ENCODE peak calls at places on chromosome 10, in four cellular contexts. One of them, this sample, is unnamed.

GRCh38 chr10:36671607-36672006 is 453.8 kb upstream of the ANKRD30A start:
- DNase-seq in neuronal stem cell: no peak
- DNase-seq in H9: no peak
- DNase-seq in IMR-90: peak
- DNase-seq in this sample: no peak

GRCh38 chr10:615583-616152 is 73.8 kb downstream of the DIP2C start:
- DNase-seq in IMR-90: peak
- DNase-seq in H9: no peak
- DNase-seq in neuronal stem cell: no peak
- DNase-seq in this sample: peak

GRCh38 chr10:5043716-5044115 is 40.1 kb upstream of the AKR1C2 start:
- DNase-seq in H9: no peak
- DNase-seq in neuronal stem cell: no peak
- DNase-seq in IMR-90: no peak
- DNase-seq in this sample: no peak

GRCh38 chr10:92010026-92010713 is 86.6 kb downstream of the BTAF1 start:
- DNase-seq in neuronal stem cell: no peak
- DNase-seq in IMR-90: no peak
- DNase-seq in H9: no peak
- DNase-seq in this sample: no peak

GRCh38 chr10:36574212-36574611 is 551.2 kb upstream of the ANKRD30A start:
- DNase-seq in IMR-90: peak
- DNase-seq in H9: no peak
- DNase-seq in neuronal stem cell: no peak
- DNase-seq in this sample: no peak

GRCh38 chr10:86368046-86368445 is 1.5 kb upstream of the GRID1 start:
- DNase-seq in IMR-90: no peak
- DNase-seq in neuronal stem cell: no peak
- DNase-seq in H9: peak
- DNase-seq in this sample: no peak

GRCh38 chr10:114131094-114131493 is 42.9 kb downstream of the CCDC186 start:
- DNase-seq in IMR-90: no peak
- DNase-seq in H9: no peak
- DNase-seq in neuronal stem cell: no peak
- DNase-seq in this sample: no peak

GRCh38 chr10:120600871-120601644 is 144.0 kb downstream of the PLPP4 start:
- DNase-seq in IMR-90: no peak
- DNase-seq in neuronal stem cell: peak
- DNase-seq in H9: peak
- DNase-seq in this sample: no peak

GRCh38 chr10:4213441-4213840 is 428.4 kb upstream of the KLF6 start:
- DNase-seq in neuronal stem cell: no peak
- DNase-seq in IMR-90: peak
- DNase-seq in H9: no peak
- DNase-seq in this sample: no peak

GRCh38 chr10:9305018-9305655 is 1250.6 kb downstream of the GATA3 start:
- DNase-seq in neuronal stem cell: peak
- DNase-seq in H9: no peak
- DNase-seq in IMR-90: peak
- DNase-seq in this sample: no peak

GRCh38 chr10:14282271-14282670 is 48.5 kb downstream of the FRMD4A start:
- DNase-seq in H9: no peak
- DNase-seq in IMR-90: peak
- DNase-seq in neuronal stem cell: no peak
- DNase-seq in this sample: no peak

GRCh38 chr10:90148121-90148855 is 446.9 kb downstream of the KIF20B start:
- DNase-seq in neuronal stem cell: peak
- DNase-seq in H9: no peak
- DNase-seq in IMR-90: peak
- DNase-seq in this sample: no peak

GRCh38 chr10:95404460-95404858 is 113.7 kb upstream of the PDLIM1 start:
- DNase-seq in IMR-90: no peak
- DNase-seq in H9: no peak
- DNase-seq in neuronal stem cell: peak
- DNase-seq in this sample: no peak

GRCh38 chr10:124254519-124254918 is 161.1 kb upstream of the CHST15 start:
- DNase-seq in IMR-90: no peak
- DNase-seq in neuronal stem cell: no peak
- DNase-seq in H9: no peak
- DNase-seq in this sample: peak

GRCh38 chr10:119233821-119234220 is 26.4 kb downstream of the GRK5 start:
- DNase-seq in IMR-90: peak
- DNase-seq in neuronal stem cell: no peak
- DNase-seq in H9: no peak
- DNase-seq in this sample: no peak

GRCh38 chr10:4006848-4007247 is 221.8 kb upstream of the KLF6 start:
- DNase-seq in H9: no peak
- DNase-seq in IMR-90: peak
- DNase-seq in neuronal stem cell: no peak
- DNase-seq in this sample: peak

GRCh38 chr10:19256331-19256730 is 207.7 kb downstream of the MALRD1 start:
- DNase-seq in IMR-90: no peak
- DNase-seq in H9: no peak
- DNase-seq in neuronal stem cell: no peak
- DNase-seq in this sample: no peak

GRCh38 chr10:26556756-26557640 is 118.9 kb downstream of the APBB1IP start:
- DNase-seq in IMR-90: peak
- DNase-seq in H9: peak
- DNase-seq in neuronal stem cell: peak
- DNase-seq in this sample: peak

GRCh38 chr10:114256822-114257221 is 17.8 kb downstream of the VWA2 start:
- DNase-seq in H9: no peak
- DNase-seq in IMR-90: no peak
- DNase-seq in neuronal stem cell: no peak
- DNase-seq in this sample: no peak

GRCh38 chr10:27223964-27224363 is 16.6 kb downstream of the ACBD5 start:
- DNase-seq in H9: peak
- DNase-seq in neuronal stem cell: no peak
- DNase-seq in IMR-90: peak
- DNase-seq in this sample: peak

GRCh38 chr10:77165445-77166316 is 471.9 kb downstream of the KCNMA1 start:
- DNase-seq in IMR-90: peak
- DNase-seq in H9: peak
- DNase-seq in neuronal stem cell: peak
- DNase-seq in this sample: peak

GRCh38 chr10:68046642-68047041 is 28.4 kb downstream of the HERC4 start:
- DNase-seq in H9: no peak
- DNase-seq in neuronal stem cell: no peak
- DNase-seq in IMR-90: no peak
- DNase-seq in this sample: no peak

GRCh38 chr10:70777063-70777875 is 7.9 kb downstream of the TBATA start:
- DNase-seq in H9: peak
- DNase-seq in IMR-90: no peak
- DNase-seq in neuronal stem cell: no peak
- DNase-seq in this sample: no peak

GRCh38 chr10:122163182-122164027 is 107.7 kb upstream of the BTBD16 start:
- DNase-seq in IMR-90: peak
- DNase-seq in H9: peak
- DNase-seq in neuronal stem cell: peak
- DNase-seq in this sample: no peak

GRCh38 chr10:61760943-61761824 is 98.5 kb downstream of the CABCOCO1 start:
- DNase-seq in H9: no peak
- DNase-seq in IMR-90: peak
- DNase-seq in neuronal stem cell: no peak
- DNase-seq in this sample: no peak

GRCh38 chr10:75250934-75251333 is 15.2 kb upstream of the COMTD1 start:
- DNase-seq in neuronal stem cell: no peak
- DNase-seq in H9: no peak
- DNase-seq in IMR-90: no peak
- DNase-seq in this sample: peak

GRCh38 chr10:12707461-12708185 is 293.9 kb downstream of the CCDC3 start:
- DNase-seq in H9: peak
- DNase-seq in IMR-90: peak
- DNase-seq in neuronal stem cell: no peak
- DNase-seq in this sample: peak

GRCh38 chr10:6221192-6221940 is 18.6 kb downstream of the PFKFB3 start:
- DNase-seq in neuronal stem cell: no peak
- DNase-seq in H9: no peak
- DNase-seq in IMR-90: no peak
- DNase-seq in this sample: no peak

GRCh38 chr10:6220418-6221191 is 17.9 kb downstream of the PFKFB3 start:
- DNase-seq in neuronal stem cell: no peak
- DNase-seq in IMR-90: no peak
- DNase-seq in H9: no peak
- DNase-seq in this sample: no peak

GRCh38 chr10:6223981-6224380 is 21.2 kb downstream of the PFKFB3 start:
- DNase-seq in neuronal stem cell: no peak
- DNase-seq in IMR-90: no peak
- DNase-seq in H9: no peak
- DNase-seq in this sample: no peak

GRCh38 chr10:6222755-6223154 is 20.0 kb downstream of the PFKFB3 start:
- DNase-seq in IMR-90: no peak
- DNase-seq in H9: no peak
- DNase-seq in neuronal stem cell: no peak
- DNase-seq in this sample: no peak

DNA sequence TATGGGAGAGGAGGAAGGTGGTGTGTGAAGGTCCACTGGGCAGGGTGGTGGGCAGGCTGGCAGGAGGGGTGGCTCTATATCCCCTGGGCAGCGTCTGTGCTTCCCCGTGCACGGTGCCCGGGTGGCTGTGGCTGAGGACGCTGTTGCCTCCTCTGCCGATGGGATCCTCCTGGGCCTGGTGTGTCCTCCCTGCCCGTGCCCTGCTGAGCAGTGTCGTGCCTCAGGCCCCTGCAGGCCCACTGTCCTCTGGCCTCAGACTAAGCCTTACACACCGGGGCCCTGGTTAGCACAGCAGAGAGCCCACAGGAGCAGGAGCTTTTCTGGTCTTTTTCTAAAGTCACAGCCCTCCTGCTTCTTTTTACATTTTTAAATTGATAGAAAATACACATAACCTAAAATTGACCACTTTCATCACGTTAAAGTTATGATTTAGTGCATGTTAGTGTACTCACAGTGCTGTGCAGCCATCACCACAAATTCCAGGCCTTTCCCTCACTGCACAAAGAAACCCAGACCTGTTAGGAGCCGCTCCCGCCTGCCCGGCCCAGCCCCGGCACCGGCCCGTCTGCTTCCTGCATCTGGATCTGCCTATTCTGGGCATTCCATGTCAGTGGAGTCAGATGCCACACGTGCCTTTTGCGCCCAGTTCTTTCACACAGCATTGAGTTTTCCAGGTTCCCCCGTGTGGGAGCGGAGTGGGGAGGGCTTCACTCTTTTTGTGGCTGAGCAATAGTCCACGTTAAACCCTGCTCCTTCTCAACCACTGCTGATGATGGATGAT is 19.4 kb downstream of the PFKFB3 start:
- DNase-seq in H9: no peak
- DNase-seq in neuronal stem cell: no peak
- DNase-seq in IMR-90: peak
- DNase-seq in this sample: no peak
- H4K91ac ChIP-seq in H9: no peak
- H4K91ac ChIP-seq in neuronal stem cell: no peak
- H4K91ac ChIP-seq in IMR-90: peak
- H4K91ac ChIP-seq in this sample: peak

GRCh38 chr10:51911721-51912120 is 212.3 kb upstream of the CSTF2T start:
- DNase-seq in H9: no peak
- DNase-seq in IMR-90: no peak
- DNase-seq in neuronal stem cell: no peak
- DNase-seq in this sample: no peak
- H3K23ac ChIP-seq in H9: no peak
- H3K23ac ChIP-seq in IMR-90: no peak
- H3K23ac ChIP-seq in neuronal stem cell: no peak
- H3K23ac ChIP-seq in this sample: no peak

GRCh38 chr10:93216341-93216985 is 142.8 kb downstream of the CYP26A1 start:
- DNase-seq in H9: no peak
- DNase-seq in neuronal stem cell: no peak
- DNase-seq in IMR-90: no peak
- DNase-seq in this sample: no peak
- H4K91ac ChIP-seq in H9: no peak
- H4K91ac ChIP-seq in neuronal stem cell: no peak
- H4K91ac ChIP-seq in IMR-90: no peak
- H4K91ac ChIP-seq in this sample: no peak

DNA sequence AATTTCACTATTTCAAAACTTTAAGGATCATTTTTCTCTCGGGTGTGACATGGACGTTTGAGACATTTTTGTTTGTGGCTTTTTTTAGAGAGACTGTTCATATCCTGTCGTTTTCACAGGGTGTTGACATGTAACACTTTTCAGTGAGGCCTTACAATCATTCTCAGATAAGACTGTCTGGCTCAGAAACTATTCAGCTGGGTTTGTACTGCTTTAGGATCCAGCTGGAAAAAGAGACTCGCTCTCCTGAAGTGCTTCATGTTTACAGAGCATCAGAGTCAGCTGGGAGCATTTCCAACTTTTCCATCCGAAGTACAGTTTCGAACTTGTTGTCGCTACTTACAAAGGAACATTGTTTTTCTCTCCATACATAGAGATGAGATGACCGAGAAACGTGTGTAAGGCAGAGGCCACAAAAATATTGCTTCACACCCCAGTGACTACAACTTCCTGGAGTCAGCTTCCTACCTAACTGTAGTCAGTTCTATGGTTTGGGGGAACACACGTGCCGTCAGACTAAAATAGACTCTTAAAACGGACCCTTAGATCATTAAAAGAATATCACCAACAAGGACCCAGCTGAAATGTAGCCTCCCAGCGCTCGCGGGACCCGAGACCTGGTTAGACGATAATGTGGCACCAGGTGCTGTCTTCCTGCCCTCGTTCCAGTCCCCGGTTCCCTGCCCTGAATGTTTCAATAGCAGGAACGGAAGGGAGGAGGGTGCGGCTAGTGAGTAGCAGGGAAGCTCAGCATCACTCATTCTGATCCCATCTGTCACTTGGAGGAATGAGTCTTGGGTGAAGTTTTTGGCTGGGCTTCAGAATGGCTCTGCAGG is 78.0 kb downstream of the MKI67 start:
- DNase-seq in H9: no peak
- DNase-seq in IMR-90: peak
- DNase-seq in neuronal stem cell: no peak
- DNase-seq in this sample: peak
- H3K23ac ChIP-seq in H9: no peak
- H3K23ac ChIP-seq in IMR-90: no peak
- H3K23ac ChIP-seq in neuronal stem cell: no peak
- H3K23ac ChIP-seq in this sample: no peak

DNA sequence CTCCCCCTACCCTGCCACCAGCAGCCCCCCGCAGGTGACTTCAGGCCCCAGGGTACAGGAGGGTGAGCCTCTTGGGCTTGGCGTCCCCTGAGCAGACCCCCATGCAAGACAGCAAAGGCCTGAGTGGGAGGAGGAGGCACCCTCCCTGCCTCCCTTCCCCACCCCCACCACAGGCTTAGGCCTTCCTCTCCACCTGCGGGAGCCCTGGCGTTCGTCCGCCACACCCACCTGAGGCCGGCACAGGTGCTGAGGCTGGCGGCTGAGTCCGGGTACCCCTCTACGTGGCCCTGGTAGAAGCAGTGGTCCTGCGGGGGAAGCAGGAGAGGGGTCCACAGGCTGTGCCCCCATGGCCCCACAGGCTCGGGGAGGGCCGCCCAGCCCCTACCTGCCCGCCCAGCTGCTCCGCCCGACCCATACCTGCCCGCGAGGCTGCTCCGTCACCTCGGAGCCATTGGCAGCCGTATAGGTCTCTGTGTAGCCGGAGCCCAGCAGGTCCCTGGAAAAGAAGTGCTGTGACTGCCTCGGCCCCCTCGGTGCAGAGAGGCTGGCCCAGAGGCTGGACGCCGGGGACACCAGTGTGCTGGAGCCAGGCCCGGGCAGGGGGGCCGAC is 3.0 kb downstream of the ADAM8 start:
- DNase-seq in H9: no peak
- DNase-seq in IMR-90: no peak
- DNase-seq in neuronal stem cell: no peak
- DNase-seq in this sample: no peak
- H4K91ac ChIP-seq in H9: no peak
- H4K91ac ChIP-seq in IMR-90: no peak
- H4K91ac ChIP-seq in neuronal stem cell: no peak
- H4K91ac ChIP-seq in this sample: no peak

GRCh38 chr10:48504141-48504885 is 100.6 kb downstream of the ARHGAP22 start:
- DNase-seq in neuronal stem cell: no peak
- DNase-seq in H9: no peak
- DNase-seq in IMR-90: no peak
- DNase-seq in this sample: no peak
- H3K23ac ChIP-seq in neuronal stem cell: no peak
- H3K23ac ChIP-seq in H9: no peak
- H3K23ac ChIP-seq in IMR-90: peak
- H3K23ac ChIP-seq in this sample: no peak